ENCODE peak calls at places on chromosome 2, in six cellular contexts. I is fibroblast of lung, T is PC-3, X is T1000, J is left lobe of liver, Y is MCF 10A. N is an unnamed sample.

GRCh38 chr2:37851828-37852584 is 73.1 kb upstream of the RMDN2 start:
- DNase-seq in Y (no peak), I (no peak), J (no peak), T (no peak), X (no peak), N (no peak)

GRCh38 chr2:216692636-216693413 is 2.5 kb downstream of the IGFBP5 start:
- DNase-seq in T (peak), Y (peak), I (peak), X (no peak), J (peak), N (peak)

GRCh38 chr2:144452169-144453038 is 67.5 kb downstream of the ZEB2 start:
- DNase-seq in Y (no peak), T (peak), X (no peak), J (no peak), I (peak), N (peak)

GRCh38 chr2:179107737-179108136 is 57.8 kb upstream of the CCDC141 start:
- DNase-seq in T (peak), J (no peak), X (no peak), I (peak), Y (no peak), N (peak)

GRCh38 chr2:196914867-196915465 is 11.5 kb downstream of the PGAP1 start:
- DNase-seq in X (no peak), J (no peak), T (no peak), Y (no peak), I (no peak), N (no peak)

GRCh38 chr2:223724831-223725230 is 112.6 kb downstream of the AP1S3 start:
- DNase-seq in X (no peak), Y (no peak), T (no peak), I (peak), J (no peak), N (no peak)

GRCh38 chr2:216348909-216349308 is 23.4 kb downstream of the MARCHF4 start:
- DNase-seq in I (peak), J (peak), X (no peak), Y (peak), T (peak), N (peak)

GRCh38 chr2:240623531-240624010 is 1.7 kb upstream of the GPR35 start:
- DNase-seq in I (no peak), T (no peak), X (no peak), J (no peak), Y (no peak), N (no peak)

GRCh38 chr2:73451263-73451972 is 65.8 kb downstream of the ALMS1 start:
- DNase-seq in I (no peak), X (no peak), T (no peak), Y (no peak), J (no peak), N (no peak)

GRCh38 chr2:166344286-166345113 is 31.2 kb downstream of the SCN9A start:
- DNase-seq in J (no peak), T (no peak), I (peak), Y (no peak), X (no peak), N (peak)

GRCh38 chr2:235951980-235952379 is 216.2 kb downstream of the GBX2 start:
- DNase-seq in X (no peak), I (no peak), J (no peak), T (peak), Y (no peak), N (peak)

GRCh38 chr2:68936889-68937288 is 15.8 kb downstream of the GKN2 start:
- DNase-seq in X (no peak), T (peak), Y (no peak), J (no peak), I (no peak), N (no peak)

GRCh38 chr2:120684225-120684624 is 51.4 kb upstream of the GLI2 start:
- DNase-seq in Y (no peak), X (no peak), J (no peak), T (no peak), I (peak), N (no peak)

GRCh38 chr2:85400951-85401805 is 9.0 kb downstream of the CAPG start:
- DNase-seq in T (no peak), X (no peak), Y (no peak), J (no peak), I (no peak), N (no peak)

GRCh38 chr2:163919717-163920116 is 183.9 kb upstream of the FIGN start:
- DNase-seq in T (no peak), Y (peak), I (no peak), J (no peak), X (no peak), N (no peak)

GRCh38 chr2:212237350-212238095 is 301.1 kb downstream of the ERBB4 start:
- DNase-seq in I (no peak), X (no peak), Y (no peak), J (no peak), T (no peak), N (no peak)

N was measured in brain microvascular endothelial cell.